ENCODE peak calls at places on chromosomes 5 and 9, in ten cellular contexts. M, V, E, A, Z, C, P, O, J and Q are unnamed samples.

GRCh38 chr5:178895615-178896571 is at the start of gene ZFP2:
- DNase-seq in P (peak), O (peak), V (peak), J (no peak), Z (peak), E (peak), C (peak), M (peak), A (no peak), Q (peak)

GRCh38 chr5:138773215-138773614 is 20.0 kb downstream of the CTNNA1 start:
- DNase-seq in C (no peak), V (no peak), O (no peak), E (no peak), J (no peak), Z (no peak), A (no peak), P (no peak), M (no peak), Q (no peak)

GRCh38 chr5:172043822-172044221 is 37.4 kb upstream of the FBXW11 start:
- DNase-seq in O (no peak), M (no peak), Z (no peak), A (no peak), J (no peak), V (no peak), C (no peak), P (no peak), E (no peak), Q (no peak)

GRCh38 chr5:179119415-179120170 is 59.4 kb downstream of the ZNF354C start:
- DNase-seq in Z (no peak), E (no peak), O (no peak), C (no peak), M (no peak), P (peak), V (no peak), A (no peak), J (no peak), Q (no peak)

GRCh38 chr5:14807471-14807870 is 64.1 kb downstream of the ANKH start:
- DNase-seq in J (no peak), E (no peak), O (no peak), C (no peak), M (no peak), V (no peak), Z (no peak), A (no peak), P (no peak), Q (no peak)

GRCh38 chr5:67842806-67843205 is 372.8 kb upstream of the PIK3R1 start:
- DNase-seq in Z (peak), P (no peak), J (no peak), V (peak), O (no peak), A (no peak), M (peak), C (no peak), E (peak), Q (no peak)

GRCh38 chr5:76586531-76586930 is 36.7 kb downstream of the F2RL2 start:
- DNase-seq in J (no peak), P (no peak), M (no peak), C (no peak), Z (no peak), A (no peak), V (no peak), O (no peak), E (no peak), Q (no peak)

GRCh38 chr5:479566-480319 is 36.8 kb downstream of the EXOC3 start:
- DNase-seq in A (no peak), Z (no peak), J (no peak), C (no peak), V (no peak), M (no peak), O (no peak), E (no peak), P (no peak), Q (no peak)

GRCh38 chr5:149938272-149938671 is 6.3 kb downstream of the PDE6A start:
- DNase-seq in V (peak), A (peak), M (peak), O (no peak), Z (peak), J (no peak), E (peak), P (peak), C (no peak), Q (peak)

GRCh38 chr5:65171645-65172044 is 310.1 kb downstream of the ADAMTS6 start:
- DNase-seq in C (peak), V (no peak), Z (no peak), E (no peak), O (no peak), P (no peak), J (peak), A (no peak), M (no peak), Q (no peak)

GRCh38 chr9:73129941-73130695 is 21.5 kb upstream of the ANXA1 start:
- DNase-seq in O (no peak), E (no peak), J (no peak), M (no peak), A (no peak), Z (no peak), P (no peak), C (no peak), V (no peak), Q (no peak)

GRCh38 chr9:137366891-137367381 is 56.0 kb downstream of the EXD3 start:
- DNase-seq in O (no peak), E (no peak), P (peak), M (no peak), J (no peak), C (no peak), Z (no peak), V (no peak), A (peak), Q (no peak)

GRCh38 chr9:119924736-119925135 is 555.5 kb upstream of the BRINP1 start:
- DNase-seq in O (no peak), E (no peak), P (no peak), C (no peak), Z (no peak), V (no peak), M (no peak), A (no peak), J (no peak), Q (no peak)

GRCh38 chr9:112921549-112921948 is 30.9 kb upstream of the SLC46A2 start:
- DNase-seq in P (no peak), M (peak), A (no peak), Z (peak), J (peak), C (peak), O (no peak), V (peak), E (peak), Q (peak)

GRCh38 chr9:111659706-111660105 is 1.7 kb upstream of the GNG10 start:
- DNase-seq in O (no peak), M (no peak), E (no peak), P (no peak), A (no peak), C (no peak), J (no peak), V (no peak), Z (peak), Q (no peak)

GRCh38 chr5:170006016-170006415 is 25.7 kb upstream of the INSYN2B start:
- DNase-seq in Z (no peak), M (no peak), J (no peak), C (no peak), E (no peak), V (no peak), P (no peak), A (no peak), O (no peak), Q (no peak)

GRCh38 chr9:136403538-136403914 is 3.6 kb upstream of the SNAPC4 start:
- DNase-seq in V (no peak), A (no peak), O (no peak), C (peak), Z (no peak), P (no peak), E (no peak), J (peak), M (no peak), Q (no peak)

GRCh38 chr9:110157812-110158629 is 49.9 kb downstream of the C9orf152 start:
- DNase-seq in A (no peak), E (no peak), C (no peak), Z (no peak), O (no peak), V (no peak), J (no peak), P (no peak), M (no peak), Q (no peak)

GRCh38 chr9:124038790-124039633 is 27.4 kb downstream of the LHX2 start:
- DNase-seq in V (no peak), C (no peak), M (no peak), O (no peak), J (no peak), E (no peak), P (no peak), A (no peak), Z (no peak), Q (no peak)
- TF ChIP-seq CTCF in V (peak), C (no peak), M (peak), O (no peak), J (peak), E (peak), P (no peak), A (no peak), Z (peak), Q (no peak)

DNA sequence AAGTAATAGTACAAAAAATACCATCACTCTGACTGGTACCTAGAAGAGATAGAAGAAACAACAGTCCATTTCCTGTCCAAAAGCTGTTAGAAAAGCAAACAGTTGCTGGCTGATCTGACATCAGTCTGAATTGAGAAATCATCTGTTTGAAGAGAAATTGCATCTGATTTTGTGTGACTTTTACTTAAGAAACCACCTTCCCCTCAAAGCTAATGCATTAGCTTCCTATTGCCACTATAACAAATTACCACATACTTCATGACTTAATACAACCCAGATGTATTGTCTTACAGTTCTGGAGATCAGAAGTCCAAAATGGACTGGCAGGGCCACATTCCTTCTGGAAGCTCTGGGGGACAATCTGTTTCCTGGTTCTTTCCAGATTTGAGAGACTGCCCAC is 385.9 kb upstream of the TLE4 start:
- DNase-seq in C (no peak), O (no peak), V (peak), A (no peak), Z (peak), J (no peak), P (no peak), E (no peak), M (peak), Q (no peak)
- TF ChIP-seq CTCF in C (no peak), O (no peak), V (no peak), A (no peak), Z (no peak), J (no peak), P (no peak), E (no peak), M (no peak), Q (no peak)

GRCh38 chr9:108956098-108956533 is 21.9 kb downstream of the ABITRAM start:
- DNase-seq in Z (no peak), M (peak), P (no peak), E (no peak), C (no peak), J (no peak), V (no peak), A (no peak), O (no peak), Q (no peak)

GRCh38 chr9:108950168-108950567 is 16.0 kb downstream of the ABITRAM start:
- DNase-seq in C (no peak), M (no peak), O (no peak), Z (no peak), P (no peak), V (no peak), E (no peak), A (no peak), J (no peak), Q (no peak)

GRCh38 chr9:108951578-108951977 is 17.4 kb downstream of the ABITRAM start:
- DNase-seq in C (no peak), V (no peak), J (no peak), E (no peak), M (peak), Z (no peak), A (no peak), P (no peak), O (no peak), Q (no peak)

GRCh38 chr9:108956627-108957026 is 22.4 kb downstream of the ABITRAM start:
- DNase-seq in P (no peak), Z (no peak), O (no peak), J (no peak), V (no peak), C (no peak), M (no peak), A (no peak), E (no peak), Q (no peak)

DNA sequence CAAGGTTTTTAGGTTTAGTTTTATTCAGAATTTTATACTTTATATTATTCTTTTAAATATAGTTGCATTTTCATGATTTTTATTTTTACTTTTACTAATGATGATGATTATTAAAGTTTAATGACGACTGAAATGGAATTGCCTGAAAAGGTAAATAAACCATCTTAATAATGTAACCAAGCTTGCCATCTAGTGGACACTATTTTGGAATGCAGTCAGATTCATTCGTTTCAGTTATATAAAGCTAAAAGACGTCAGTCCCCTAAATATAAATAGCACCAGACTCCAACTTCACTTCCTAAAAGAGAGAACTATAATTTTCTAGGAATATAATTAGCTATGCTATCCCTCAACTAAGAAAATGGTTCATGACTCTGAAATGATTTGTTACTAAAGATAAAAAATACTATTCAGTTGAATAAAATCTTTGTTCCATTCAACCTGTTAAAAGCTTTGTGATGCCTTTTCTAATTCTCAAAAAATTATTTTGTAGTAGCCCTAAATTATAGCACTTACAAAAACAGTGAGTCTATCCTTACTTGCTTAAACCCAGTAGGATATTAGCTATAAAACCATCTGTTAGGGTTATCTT is 19.9 kb downstream of the ABITRAM start:
- DNase-seq in O (no peak), J (peak), M (peak), P (no peak), E (peak), V (peak), Z (peak), C (peak), A (no peak), Q (no peak)
- TF ChIP-seq CTCF in O (peak), J (peak), M (peak), P (peak), E (peak), V (peak), Z (peak), C (peak), A (peak), Q (peak)

GRCh38 chr5:72747826-72748225 is 68.6 kb upstream of the TNPO1 start:
- DNase-seq in M (no peak), V (no peak), O (no peak), E (no peak), P (no peak), C (no peak), A (no peak), Z (no peak), J (no peak), Q (no peak)

GRCh38 chr5:72749362-72749997 is 67.0 kb upstream of the TNPO1 start:
- DNase-seq in E (no peak), J (no peak), O (no peak), A (no peak), V (no peak), C (no peak), P (no peak), M (no peak), Z (no peak), Q (no peak)

GRCh38 chr5:72752909-72753308 is 63.6 kb upstream of the TNPO1 start:
- DNase-seq in P (no peak), Z (no peak), J (no peak), A (no peak), V (no peak), C (no peak), M (no peak), O (no peak), E (no peak), Q (no peak)
- TF ChIP-seq CTCF in P (no peak), Z (no peak), J (no peak), A (no peak), V (no peak), C (no peak), M (no peak), O (no peak), E (no peak), Q (no peak)

DNA sequence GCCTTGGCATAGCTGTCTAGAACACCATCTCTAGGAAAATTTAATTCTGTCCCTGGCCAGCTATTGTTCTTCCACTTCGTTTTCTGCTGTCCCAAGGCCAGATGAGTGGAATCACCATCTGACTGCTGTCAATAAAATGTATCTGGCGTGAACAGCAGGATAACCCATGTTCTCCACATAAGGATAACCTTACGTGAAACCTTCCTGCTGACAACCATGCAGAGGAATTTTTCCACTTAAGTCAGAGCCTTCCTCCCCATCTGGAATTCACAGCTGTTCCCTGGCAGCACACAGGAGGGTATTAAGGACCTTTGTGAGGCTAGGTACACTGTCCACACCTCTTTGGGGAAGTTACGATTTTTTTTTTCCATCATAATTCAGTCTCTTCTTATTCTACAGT is 28.6 kb downstream of the RNF44 start:
- DNase-seq in O (no peak), C (no peak), V (peak), M (no peak), J (no peak), Z (no peak), P (no peak), A (no peak), E (no peak), Q (no peak)
- TF ChIP-seq CTCF in O (no peak), C (no peak), V (no peak), M (no peak), J (no peak), Z (no peak), P (no peak), A (no peak), E (no peak), Q (no peak)

DNA sequence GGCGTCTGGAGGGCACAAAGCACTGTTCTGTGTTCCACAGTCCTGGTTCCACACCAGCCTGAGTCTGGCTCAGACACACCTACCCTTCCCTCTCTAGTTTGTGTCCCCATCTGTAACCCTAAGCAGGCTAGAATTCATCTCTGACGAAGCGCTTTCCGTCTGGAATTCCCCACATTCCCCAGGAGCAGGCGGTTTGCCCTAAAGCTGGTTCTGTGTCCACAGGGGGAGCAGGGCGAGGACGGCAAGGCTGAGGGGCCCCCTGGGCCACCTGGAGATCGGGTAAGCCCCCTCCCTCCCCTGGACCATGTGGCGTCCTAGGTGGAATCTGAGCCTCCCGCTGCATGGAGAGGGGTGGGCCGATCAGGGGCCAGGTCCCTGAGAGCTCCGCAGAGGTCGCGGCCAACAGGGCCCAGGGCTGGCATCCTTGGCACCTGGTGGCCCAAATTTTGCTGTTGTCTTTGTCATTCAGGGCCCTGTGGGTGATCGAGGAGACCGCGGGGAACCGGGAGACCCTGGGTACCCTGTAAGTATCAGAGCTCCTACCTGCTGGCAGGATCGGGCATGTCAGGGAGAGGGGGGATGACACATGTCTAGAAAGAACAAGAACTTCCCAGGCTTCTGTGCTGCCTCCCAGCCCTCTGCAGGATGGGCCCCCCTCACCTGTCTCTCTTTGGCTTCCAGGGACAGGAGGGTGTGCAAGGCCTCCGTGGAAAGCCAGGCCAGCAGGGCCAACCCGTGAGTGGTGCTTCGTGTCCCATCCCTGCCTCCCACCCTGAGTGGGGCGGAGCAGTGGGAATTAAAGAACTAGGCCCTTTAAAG is 34.5 kb upstream of the ORM1 start:
- DNase-seq in E (peak), P (peak), J (no peak), M (peak), V (peak), C (no peak), A (peak), O (no peak), Z (peak), Q (no peak)
- TF ChIP-seq CTCF in E (peak), P (no peak), J (no peak), M (no peak), V (peak), C (no peak), A (peak), O (no peak), Z (no peak), Q (no peak)

DNA sequence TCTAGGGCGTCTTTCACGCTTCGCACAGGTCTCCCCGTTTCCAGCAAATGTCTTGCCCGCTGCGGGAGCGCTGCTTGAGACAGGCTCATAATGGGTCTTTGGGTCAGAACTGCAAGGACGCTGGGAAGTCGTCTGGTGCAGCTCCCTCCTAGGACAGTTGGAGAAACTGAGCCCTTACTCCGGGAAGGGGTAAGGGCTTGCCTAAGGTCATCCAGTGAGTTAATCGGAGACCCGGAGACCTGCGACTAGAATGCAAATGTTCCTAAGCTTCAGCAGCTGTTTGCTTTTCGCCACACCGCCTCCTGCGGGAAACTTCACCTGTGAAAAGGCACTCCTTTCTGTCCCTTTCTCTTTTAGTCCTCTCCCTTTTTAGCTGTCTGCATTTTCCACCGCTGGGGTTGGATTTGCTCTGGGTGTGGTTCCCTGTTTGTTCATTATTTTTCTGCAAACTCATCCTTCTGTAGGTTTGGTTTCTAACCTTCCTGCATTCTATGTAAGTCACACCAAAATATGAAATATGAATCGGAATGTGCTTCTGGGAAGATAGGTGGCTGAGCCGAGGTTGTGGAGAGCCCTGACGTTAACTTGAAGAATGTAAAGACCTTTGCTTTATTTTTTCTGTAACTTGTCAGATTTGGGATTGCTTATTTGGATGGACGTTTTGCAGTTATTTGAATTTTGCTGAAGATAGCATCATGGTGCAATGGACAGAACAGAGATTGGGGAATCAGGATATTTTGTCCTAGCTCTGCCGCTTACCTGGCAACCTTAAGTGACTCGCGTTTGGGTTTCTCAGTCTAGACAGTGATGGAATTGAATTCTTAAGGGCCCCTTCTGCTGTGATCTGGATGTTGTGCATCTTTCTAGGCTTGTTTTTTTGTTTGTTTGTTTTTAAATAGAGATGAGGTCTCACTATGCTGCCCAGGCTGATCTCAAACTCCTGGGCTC is 909 bp downstream of the SLC36A1 start:
- DNase-seq in M (peak), P (no peak), E (no peak), O (peak), A (no peak), V (peak), Z (no peak), J (peak), C (no peak), Q (peak)
- TF ChIP-seq CTCF in M (peak), P (no peak), E (peak), O (no peak), A (no peak), V (no peak), Z (no peak), J (peak), C (no peak), Q (no peak)